ENCODE peak calls at places on chromosome 4, in five cellular contexts. One of them, this sample, is unnamed.
A peak's percentile ranks its signal among the peaks of the same experiment; 100 is the strongest.

GRCh38 chr4:184951668-184952160 is 66.6 kb upstream of the HELT start:
- DNase-seq in upper lobe of left lung: no peak
- DNase-seq in right cardiac atrium: no peak
- DNase-seq in breast epithelium: no peak
- DNase-seq in tibial artery: no peak
- DNase-seq in this sample: no peak

GRCh38 chr4:124537971-124538370 is 174.6 kb downstream of the ANKRD50 start:
- DNase-seq in upper lobe of left lung: no peak
- DNase-seq in right cardiac atrium: no peak
- DNase-seq in breast epithelium: no peak
- DNase-seq in tibial artery: no peak
- DNase-seq in this sample: no peak

GRCh38 chr4:1746919-1747602 is 25.7 kb downstream of the TACC3 start:
- DNase-seq in upper lobe of left lung: no peak
- DNase-seq in right cardiac atrium: no peak
- DNase-seq in breast epithelium: no peak
- DNase-seq in tibial artery: no peak
- DNase-seq in this sample: no peak

GRCh38 chr4:26082565-26082964 is 168.5 kb downstream of the SMIM20 start:
- DNase-seq in upper lobe of left lung: no peak
- DNase-seq in right cardiac atrium: no peak
- DNase-seq in breast epithelium: no peak
- DNase-seq in tibial artery: no peak
- DNase-seq in this sample: no peak

GRCh38 chr4:82380344-82380743 is 6.6 kb upstream of the HNRNPD start:
- DNase-seq in upper lobe of left lung: no peak
- DNase-seq in right cardiac atrium: peak; percentile 59
- DNase-seq in breast epithelium: peak; percentile 84
- DNase-seq in tibial artery: no peak
- DNase-seq in this sample: no peak

GRCh38 chr4:40909363-40909876 is 159.7 kb downstream of the NSUN7 start:
- DNase-seq in upper lobe of left lung: no peak
- DNase-seq in right cardiac atrium: no peak
- DNase-seq in breast epithelium: no peak
- DNase-seq in tibial artery: peak; percentile 72
- DNase-seq in this sample: no peak

GRCh38 chr4:4755306-4755705 is 104.2 kb upstream of the MSX1 start:
- DNase-seq in upper lobe of left lung: no peak
- DNase-seq in right cardiac atrium: no peak
- DNase-seq in breast epithelium: no peak
- DNase-seq in tibial artery: no peak
- DNase-seq in this sample: no peak

GRCh38 chr4:150578745-150579470 is 3.0 kb upstream of the MAB21L2 start:
- DNase-seq in upper lobe of left lung: no peak
- DNase-seq in right cardiac atrium: no peak
- DNase-seq in breast epithelium: no peak
- DNase-seq in tibial artery: no peak
- DNase-seq in this sample: no peak

GRCh38 chr4:115090483-115091075 is 22.8 kb downstream of the NDST4 start:
- DNase-seq in upper lobe of left lung: no peak
- DNase-seq in right cardiac atrium: no peak
- DNase-seq in breast epithelium: no peak
- DNase-seq in tibial artery: no peak
- DNase-seq in this sample: no peak

GRCh38 chr4:189974056-189974455 is 33.4 kb downstream of the FRG1 start:
- DNase-seq in upper lobe of left lung: no peak
- DNase-seq in right cardiac atrium: no peak
- DNase-seq in breast epithelium: no peak
- DNase-seq in tibial artery: no peak
- DNase-seq in this sample: no peak

GRCh38 chr4:77599378-77599777 is 6.2 kb upstream of the CXCL13 start:
- DNase-seq in upper lobe of left lung: no peak
- DNase-seq in right cardiac atrium: no peak
- DNase-seq in breast epithelium: no peak
- DNase-seq in tibial artery: no peak
- DNase-seq in this sample: no peak

GRCh38 chr4:87114245-87115062 is 106.0 kb downstream of the KLHL8 start:
- DNase-seq in upper lobe of left lung: no peak
- DNase-seq in right cardiac atrium: no peak
- DNase-seq in breast epithelium: no peak
- DNase-seq in tibial artery: no peak
- DNase-seq in this sample: no peak

GRCh38 chr4:68712207-68712606 is 41.8 kb upstream of the UGT2B15 start:
- DNase-seq in upper lobe of left lung: no peak
- DNase-seq in right cardiac atrium: no peak
- DNase-seq in breast epithelium: no peak
- DNase-seq in tibial artery: no peak
- DNase-seq in this sample: no peak

GRCh38 chr4:101198741-101199339 is 148.5 kb downstream of the PPP3CA start:
- DNase-seq in upper lobe of left lung: no peak
- DNase-seq in right cardiac atrium: no peak
- DNase-seq in breast epithelium: no peak
- DNase-seq in tibial artery: no peak
- DNase-seq in this sample: peak; percentile 73

GRCh38 chr4:105272002-105272401 is 125.3 kb downstream of the TET2 start:
- DNase-seq in upper lobe of left lung: no peak
- DNase-seq in right cardiac atrium: no peak
- DNase-seq in breast epithelium: no peak
- DNase-seq in tibial artery: no peak
- DNase-seq in this sample: no peak

GRCh38 chr4:151541438-151542071 is 132.6 kb downstream of the FHIP1A start:
- DNase-seq in upper lobe of left lung: no peak
- DNase-seq in right cardiac atrium: no peak
- DNase-seq in breast epithelium: no peak
- DNase-seq in tibial artery: no peak
- DNase-seq in this sample: no peak

GRCh38 chr4:53865031-53865430 is 199.4 kb downstream of the CHIC2 start:
- DNase-seq in upper lobe of left lung: no peak
- DNase-seq in right cardiac atrium: no peak
- DNase-seq in breast epithelium: no peak
- DNase-seq in tibial artery: no peak
- DNase-seq in this sample: no peak

GRCh38 chr4:87333267-87333666 is 10.6 kb upstream of the HSD17B13 start:
- DNase-seq in upper lobe of left lung: no peak
- DNase-seq in right cardiac atrium: no peak
- DNase-seq in breast epithelium: no peak
- DNase-seq in tibial artery: no peak
- DNase-seq in this sample: no peak

GRCh38 chr4:163895369-163896005 is 401.0 kb downstream of the TMA16 start:
- DNase-seq in upper lobe of left lung: no peak
- DNase-seq in right cardiac atrium: no peak
- DNase-seq in breast epithelium: no peak
- DNase-seq in tibial artery: no peak
- DNase-seq in this sample: no peak

GRCh38 chr4:95516528-95517011 is 32.2 kb downstream of the UNC5C start:
- DNase-seq in upper lobe of left lung: no peak
- DNase-seq in right cardiac atrium: no peak
- DNase-seq in breast epithelium: no peak
- DNase-seq in tibial artery: no peak
- DNase-seq in this sample: no peak

GRCh38 chr4:153127773-153128494 is 76.3 kb upstream of the TRIM2 start:
- DNase-seq in upper lobe of left lung: peak; percentile 90
- DNase-seq in right cardiac atrium: peak; percentile 76
- DNase-seq in breast epithelium: peak; percentile 82
- DNase-seq in tibial artery: peak; percentile 87
- DNase-seq in this sample: peak; percentile 35

GRCh38 chr4:54256491-54257167 is 27.5 kb downstream of the PDGFRA start:
- DNase-seq in upper lobe of left lung: no peak
- DNase-seq in right cardiac atrium: no peak
- DNase-seq in breast epithelium: no peak
- DNase-seq in tibial artery: no peak
- DNase-seq in this sample: no peak

GRCh38 chr4:87498446-87498900 is 30.7 kb downstream of the SPARCL1 start:
- DNase-seq in upper lobe of left lung: no peak
- DNase-seq in right cardiac atrium: no peak
- DNase-seq in breast epithelium: no peak
- DNase-seq in tibial artery: no peak
- DNase-seq in this sample: no peak

GRCh38 chr4:1987721-1988326 is 20.9 kb downstream of the NELFA start:
- DNase-seq in upper lobe of left lung: no peak
- DNase-seq in right cardiac atrium: no peak
- DNase-seq in breast epithelium: no peak
- DNase-seq in tibial artery: no peak
- DNase-seq in this sample: no peak

GRCh38 chr4:83535520-83535944 is 376 bp upstream of the GPAT3 start:
- DNase-seq in upper lobe of left lung: peak; percentile 67
- DNase-seq in right cardiac atrium: peak; percentile 46
- DNase-seq in breast epithelium: peak; percentile 28
- DNase-seq in tibial artery: peak; percentile 69
- DNase-seq in this sample: no peak

GRCh38 chr4:929970-930625 is 2.0 kb downstream of the GAK start:
- DNase-seq in upper lobe of left lung: peak; percentile 52
- DNase-seq in right cardiac atrium: no peak
- DNase-seq in breast epithelium: no peak
- DNase-seq in tibial artery: peak; percentile 34
- DNase-seq in this sample: no peak

GRCh38 chr4:139950568-139950967 is 203.4 kb downstream of the MAML3 start:
- DNase-seq in upper lobe of left lung: peak; percentile 44
- DNase-seq in right cardiac atrium: no peak
- DNase-seq in breast epithelium: no peak
- DNase-seq in tibial artery: no peak
- DNase-seq in this sample: no peak
- H3K27ac ChIP-seq in upper lobe of left lung: peak overlapping the region; percentile 36
- H3K27ac ChIP-seq in right cardiac atrium: no peak overlapping the region
- H3K27ac ChIP-seq in breast epithelium: peak overlapping the region; percentile 57
- H3K27ac ChIP-seq in tibial artery: no peak overlapping the region
- H3K27ac ChIP-seq in this sample: no peak overlapping the region

GRCh38 chr4:108103096-108103495 is 65.6 kb downstream of the LEF1 start:
- DNase-seq in upper lobe of left lung: no peak
- DNase-seq in right cardiac atrium: no peak
- DNase-seq in breast epithelium: no peak
- DNase-seq in tibial artery: no peak
- DNase-seq in this sample: no peak
- H3K27ac ChIP-seq in upper lobe of left lung: no peak overlapping the region
- H3K27ac ChIP-seq in right cardiac atrium: no peak overlapping the region
- H3K27ac ChIP-seq in breast epithelium: no peak overlapping the region
- H3K27ac ChIP-seq in tibial artery: no peak overlapping the region
- H3K27ac ChIP-seq in this sample: no peak overlapping the region

GRCh38 chr4:102301167-102301566 is 44.1 kb downstream of the SLC39A8 start:
- DNase-seq in upper lobe of left lung: no peak
- DNase-seq in right cardiac atrium: no peak
- DNase-seq in breast epithelium: no peak
- DNase-seq in tibial artery: no peak
- DNase-seq in this sample: no peak

GRCh38 chr4:102299302-102299701 is 46.0 kb downstream of the SLC39A8 start:
- DNase-seq in upper lobe of left lung: no peak
- DNase-seq in right cardiac atrium: no peak
- DNase-seq in breast epithelium: no peak
- DNase-seq in tibial artery: no peak
- DNase-seq in this sample: no peak

GRCh38 chr4:102299708-102300107 is 45.6 kb downstream of the SLC39A8 start:
- DNase-seq in upper lobe of left lung: peak; percentile 36
- DNase-seq in right cardiac atrium: peak; percentile 46
- DNase-seq in breast epithelium: no peak
- DNase-seq in tibial artery: no peak
- DNase-seq in this sample: no peak

DNA sequence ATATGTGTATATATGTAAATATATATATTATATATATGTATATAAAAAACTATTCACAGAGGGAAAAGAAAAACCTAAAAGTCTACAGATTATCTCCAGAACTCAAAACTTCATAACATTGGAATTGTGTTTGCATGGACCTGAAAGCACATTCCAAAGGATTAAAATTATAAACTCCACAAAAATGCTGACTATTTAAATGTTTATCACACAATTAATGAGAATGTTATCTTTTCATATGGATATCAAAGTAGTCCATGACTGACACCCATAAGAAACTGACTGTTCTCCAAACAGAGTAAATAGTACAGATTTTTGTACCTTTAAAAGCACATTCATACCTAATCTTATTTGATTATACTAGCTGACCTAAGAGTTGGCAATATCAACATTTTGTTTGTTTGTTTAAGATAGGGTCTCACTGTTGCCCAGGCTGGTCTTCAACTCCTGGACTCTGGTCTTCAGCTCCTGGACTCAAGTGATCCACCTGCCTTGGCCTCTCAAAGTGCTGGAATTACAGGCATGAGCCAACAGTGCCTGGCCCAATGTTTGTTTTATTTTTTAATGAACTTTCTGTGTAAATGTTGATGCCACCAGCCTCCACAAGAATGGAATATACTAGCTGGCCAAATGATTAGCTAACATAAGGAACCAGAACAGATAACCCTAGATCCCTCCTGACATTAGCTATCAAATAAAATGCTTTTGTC is 50.0 kb downstream of the SLC39A8 start:
- DNase-seq in upper lobe of left lung: peak; percentile 54
- DNase-seq in right cardiac atrium: no peak
- DNase-seq in breast epithelium: no peak
- DNase-seq in tibial artery: no peak
- DNase-seq in this sample: no peak
- H3K27ac ChIP-seq in upper lobe of left lung: no peak overlapping the region
- H3K27ac ChIP-seq in right cardiac atrium: no peak overlapping the region
- H3K27ac ChIP-seq in breast epithelium: no peak overlapping the region
- H3K27ac ChIP-seq in tibial artery: no peak overlapping the region
- H3K27ac ChIP-seq in this sample: no peak overlapping the region

DNA sequence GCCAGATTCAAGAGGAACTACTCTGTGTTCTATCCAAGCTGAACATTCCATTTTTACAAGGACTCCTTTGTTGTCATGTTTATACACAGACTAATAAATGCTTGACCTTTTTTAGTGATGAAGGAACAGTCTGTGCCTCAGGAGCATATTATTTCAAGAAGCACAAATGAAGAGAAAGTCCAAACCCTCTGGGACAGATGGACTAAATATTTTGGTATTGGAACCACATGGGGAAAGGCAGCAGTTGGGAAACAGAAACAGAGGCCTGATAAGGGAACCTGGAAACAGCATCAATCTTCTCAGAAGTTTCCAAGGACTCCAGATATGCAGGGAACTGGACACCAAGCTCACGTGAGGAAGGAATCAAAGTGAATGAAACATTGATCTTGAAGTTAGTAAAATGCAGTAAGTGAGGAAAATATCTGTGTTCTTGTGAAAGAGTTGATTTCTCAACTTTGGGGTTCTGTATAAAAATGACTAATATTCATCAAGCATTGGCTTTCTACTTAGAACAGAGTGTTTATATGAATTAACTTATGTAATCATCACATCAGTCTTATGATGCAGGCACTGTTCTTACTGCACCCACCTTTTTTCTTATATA is 149.0 kb upstream of the JADE1 start:
- DNase-seq in upper lobe of left lung: no peak
- DNase-seq in right cardiac atrium: no peak
- DNase-seq in breast epithelium: peak; percentile 36
- DNase-seq in tibial artery: no peak
- DNase-seq in this sample: no peak
- H3K27ac ChIP-seq in upper lobe of left lung: peak overlapping the region; percentile 79
- H3K27ac ChIP-seq in right cardiac atrium: peak overlapping the region; percentile 51
- H3K27ac ChIP-seq in breast epithelium: peak overlapping the region; percentile 88
- H3K27ac ChIP-seq in tibial artery: peak overlapping the region; percentile 79
- H3K27ac ChIP-seq in this sample: no peak overlapping the region

GRCh38 chr4:158788608-158789007 is 19.8 kb downstream of the FNIP2 start:
- DNase-seq in upper lobe of left lung: no peak
- DNase-seq in right cardiac atrium: no peak
- DNase-seq in breast epithelium: no peak
- DNase-seq in tibial artery: no peak
- DNase-seq in this sample: no peak
- H3K27ac ChIP-seq in upper lobe of left lung: peak overlapping the region; percentile 18
- H3K27ac ChIP-seq in right cardiac atrium: no peak overlapping the region
- H3K27ac ChIP-seq in breast epithelium: no peak overlapping the region
- H3K27ac ChIP-seq in tibial artery: peak overlapping the region; percentile 61
- H3K27ac ChIP-seq in this sample: no peak overlapping the region